ENCODE peak calls at places on chromosomes 2 and 18, in five cellular contexts. D is fibroblast of the conjunctiva; N is EH; I is activated naive CD8-positive, alpha-beta T cell treated with anti-CD3 and anti-CD28 coated beads for 36 hours; X is activated CD4-positive, alpha-beta T cell treated with anti-CD3 and anti-CD28 coated beads for 1 hour. P is an unnamed sample.

GRCh38 chr2:64751286-64752260 is 97.9 kb upstream of the SERTAD2 start:
- DNase-seq in D (peak), N (peak), I (no peak), X (no peak), P (peak)

GRCh38 chr2:101704816-101705565 is 7.5 kb downstream of the MAP4K4 start:
- DNase-seq in D (no peak), N (peak), I (no peak), X (no peak), P (no peak)

GRCh38 chr2:71129114-71129890 is 727 bp downstream of the MCEE start:
- DNase-seq in D (no peak), N (peak), I (no peak), X (no peak), P (no peak)

GRCh38 chr2:71101656-71102055 is 28.4 kb downstream of the MCEE start:
- DNase-seq in D (no peak), N (peak), I (no peak), X (no peak), P (no peak)

GRCh38 chr2:240391111-240392051 is 44.1 kb upstream of the GPC1 start:
- DNase-seq in D (no peak), N (no peak), I (no peak), X (no peak), P (no peak)

GRCh38 chr2:233040571-233040970 is 8.1 kb downstream of the NEU2 start:
- DNase-seq in D (no peak), N (no peak), I (no peak), X (no peak), P (no peak)

GRCh38 chr2:32741575-32741974 is 113.7 kb downstream of the TTC27 start:
- DNase-seq in D (no peak), N (peak), I (no peak), X (no peak), P (no peak)

GRCh38 chr2:44553456-44553855 is 191.7 kb downstream of the CAMKMT start:
- DNase-seq in D (peak), N (peak), I (no peak), X (no peak), P (no peak)

GRCh38 chr2:165440367-165440766 is 29.1 kb upstream of the CSRNP3 start:
- DNase-seq in D (peak), N (peak), I (no peak), X (no peak), P (no peak)

GRCh38 chr2:71640459-71640858 is 187.1 kb downstream of the DYSF start:
- DNase-seq in D (no peak), N (no peak), I (no peak), X (no peak), P (no peak)

GRCh38 chr2:231935207-231935524 is 9.0 kb upstream of the NPPC start:
- DNase-seq in D (no peak), N (no peak), I (no peak), X (no peak), P (no peak)

GRCh38 chr2:183185534-183185933 is 61.3 kb downstream of the NUP35 start:
- DNase-seq in D (no peak), N (peak), I (no peak), X (no peak), P (no peak)

GRCh38 chr18:79416022-79416676 is 20.4 kb downstream of the NFATC1 start:
- DNase-seq in D (no peak), N (no peak), I (no peak), X (no peak), P (no peak)

GRCh38 chr2:190529486-190530104 is 4.9 kb downstream of the NEMP2 start:
- DNase-seq in D (no peak), N (no peak), I (no peak), X (no peak), P (no peak)

GRCh38 chr2:196718394-196718793 is 78.9 kb downstream of the CCDC150 start:
- DNase-seq in D (no peak), N (no peak), I (no peak), X (no peak), P (no peak)

GRCh38 chr2:54677476-54678265 is 45.8 kb upstream of the EML6 start:
- DNase-seq in D (no peak), N (no peak), I (no peak), X (no peak), P (no peak)

GRCh38 chr2:18855027-18855426 is 265.7 kb upstream of the NT5C1B start:
- DNase-seq in D (no peak), N (peak), I (no peak), X (no peak), P (no peak)

GRCh38 chr2:223442874-223443273 is 159.3 kb downstream of the SCG2 start:
- DNase-seq in D (no peak), N (peak), I (no peak), X (no peak), P (no peak)

GRCh38 chr2:62339413-62339812 is 143.5 kb downstream of the B3GNT2 start:
- DNase-seq in D (no peak), N (no peak), I (no peak), X (no peak), P (no peak)

GRCh38 chr2:72968286-72968685 is 51.0 kb downstream of the EMX1 start:
- DNase-seq in D (no peak), N (no peak), I (no peak), X (no peak), P (peak)

GRCh38 chr2:100660851-100661584 is 98.2 kb downstream of the PDCL3 start:
- DNase-seq in D (no peak), N (no peak), I (no peak), X (no peak), P (no peak)

GRCh38 chr2:224261316-224261715 is 140.6 kb downstream of the FAM124B start:
- DNase-seq in D (no peak), N (peak), I (no peak), X (no peak), P (no peak)

GRCh38 chr2:82959677-82960076 is 1499.4 kb downstream of the SUCLG1 start:
- DNase-seq in D (no peak), N (no peak), I (no peak), X (no peak), P (no peak)

GRCh38 chr2:26300234-26300641 is 45.7 kb upstream of the SELENOI start:
- DNase-seq in D (no peak), N (peak), I (no peak), X (no peak), P (peak)

GRCh38 chr2:237278593-237278992 is 135.4 kb downstream of the COL6A3 start:
- DNase-seq in D (peak), N (peak), I (no peak), X (no peak), P (no peak)

GRCh38 chr18:75799449-75800330 is 372.2 kb upstream of the SMIM21 start:
- DNase-seq in D (no peak), N (peak), I (no peak), X (no peak), P (no peak)

GRCh38 chr18:46322411-46322891 is 218.3 kb downstream of the HAUS1 start:
- DNase-seq in D (no peak), N (no peak), I (no peak), X (no peak), P (no peak)